ENCODE peak calls at places on chromosomes 3 and 15, in eight cellular contexts. B is kidney tubule cell, L is ACHN, X is mesenchymal stem cell, E is sciatic nerve, M is hippocampal formation, R is HTR-8/SVneo, G is mucosa of gallbladder. A is an unnamed sample.

GRCh38 chr3:5021571-5022092 is 42.4 kb downstream of the BHLHE40 start:
- DNase-seq in B (peak; percentile 93), L (no peak), X (peak; percentile 80), E (no peak), M (no peak), R (no peak), G (no peak), A (no peak)

GRCh38 chr3:71495708-71496472 is 87.6 kb downstream of the FOXP1 start:
- DNase-seq in B (peak; percentile 90), L (peak; percentile 81), X (peak; percentile 87), E (no peak), M (no peak), R (peak; percentile 41), G (no peak), A (no peak)

GRCh38 chr15:85646538-85647091 is 148.1 kb downstream of the KLHL25 start:
- DNase-seq in B (peak; percentile 89), L (no peak), X (peak; percentile 91), E (no peak), M (no peak), R (no peak), G (no peak), A (no peak)

GRCh38 chr3:158839966-158840365 is 38.1 kb downstream of the MFSD1 start:
- DNase-seq in B (no peak), L (no peak), X (no peak), E (no peak), M (no peak), R (no peak), G (no peak), A (no peak)

GRCh38 chr3:184018424-184018973 is 815 bp upstream of the ABCC5 start:
- DNase-seq in B (no peak), L (no peak), X (no peak), E (no peak), M (no peak), R (no peak), G (no peak), A (no peak)

GRCh38 chr3:194925614-194926013 is 239.9 kb downstream of the FAM43A start:
- DNase-seq in B (no peak), L (no peak), X (no peak), E (no peak), M (no peak), R (no peak), G (peak; percentile 8), A (no peak)

GRCh38 chr3:34957707-34958106 is 681.6 kb upstream of the ARPP21 start:
- DNase-seq in B (peak; percentile 36), L (no peak), X (no peak), E (no peak), M (no peak), R (no peak), G (no peak), A (no peak)

GRCh38 chr3:189269356-189269755 is 97.6 kb downstream of the TPRG1 start:
- DNase-seq in B (no peak), L (no peak), X (no peak), E (no peak), M (no peak), R (no peak), G (no peak), A (no peak)

GRCh38 chr3:117557008-117557407 is 847.4 kb downstream of the TUSC7 start:
- DNase-seq in B (no peak), L (no peak), X (no peak), E (no peak), M (no peak), R (no peak), G (no peak), A (no peak)

GRCh38 chr3:10912784-10913183 is 79.8 kb upstream of the SLC6A1 start:
- DNase-seq in B (no peak), L (no peak), X (no peak), E (no peak), M (no peak), R (no peak), G (no peak), A (no peak)

GRCh38 chr3:158539414-158540014 is 31.5 kb upstream of the MLF1 start:
- DNase-seq in B (peak; percentile 55), L (peak; percentile 66), X (peak; percentile 51), E (no peak), M (no peak), R (peak; percentile 17), G (peak; percentile 28), A (peak; percentile 43)

GRCh38 chr3:75650191-75650590 is 13.9 kb upstream of the FRG2C start:
- DNase-seq in B (no peak), L (no peak), X (no peak), E (no peak), M (no peak), R (no peak), G (no peak), A (no peak)

GRCh38 chr15:48177383-48177874 is 666 bp downstream of the MYEF2 start:
- DNase-seq in B (peak; percentile 80), L (peak; percentile 65), X (peak; percentile 75), E (no peak), M (peak; percentile 0), R (peak; percentile 50), G (no peak), A (no peak)

GRCh38 chr3:97835761-97836160 is 13.9 kb downstream of the CRYBG3 start:
- DNase-seq in B (no peak), L (no peak), X (no peak), E (no peak), M (no peak), R (no peak), G (no peak), A (no peak)

GRCh38 chr3:71581451-71581980 is 2.0 kb downstream of the FOXP1 start:
- DNase-seq in B (peak; percentile 32), L (peak; percentile 16), X (peak; percentile 42), E (peak; percentile 67), M (peak; percentile 53), R (no peak), G (no peak), A (peak; percentile 28)

GRCh38 chr3:126446301-126446700 is 29.4 kb downstream of the ZXDC start:
- DNase-seq in B (peak; percentile 3), L (no peak), X (no peak), E (peak; percentile 34), M (no peak), R (no peak), G (no peak), A (no peak)

GRCh38 chr3:174168026-174168425 is 691.1 kb upstream of the NAALADL2 start:
- DNase-seq in B (no peak), L (no peak), X (no peak), E (no peak), M (no peak), R (no peak), G (no peak), A (no peak)

GRCh38 chr3:31531465-31531991 is 1.2 kb upstream of the STT3B start:
- DNase-seq in B (no peak), L (no peak), X (no peak), E (no peak), M (no peak), R (no peak), G (no peak), A (no peak)

GRCh38 chr15:88658972-88659931 is 20.4 kb downstream of the ISG20 start:
- DNase-seq in B (no peak), L (no peak), X (no peak), E (peak; percentile 56), M (no peak), R (no peak), G (no peak), A (no peak)

GRCh38 chr3:71541313-71541712 is 42.2 kb downstream of the FOXP1 start:
- DNase-seq in B (no peak), L (no peak), X (no peak), E (no peak), M (no peak), R (no peak), G (no peak), A (no peak)

A was measured in neural crest cell.